ENCODE peak calls at places on chromosomes 11 and 22, in six cellular contexts. R, O, A, Y, J and D are unnamed samples.
A peak's percentile ranks its signal among the peaks of the same experiment; 100 is the strongest.

GRCh38 chr22:29907753-29908515 is 25.0 kb downstream of the MTMR3 start:
- DNase-seq in R (peak; percentile 76), O (peak; percentile 91), A (peak; percentile 92), Y (no peak), J (no peak), D (no peak)

GRCh38 chr11:6402561-6402981 is 12.3 kb downstream of the SMPD1 start:
- DNase-seq in R (no peak), O (peak; percentile 4), A (no peak), Y (no peak), J (no peak), D (peak; percentile 67)

GRCh38 chr11:27795955-27796861 is 96.0 kb upstream of the BDNF start:
- DNase-seq in R (peak; percentile 46), O (peak; percentile 27), A (peak; percentile 41), Y (no peak), J (no peak), D (no peak)

GRCh38 chr11:88292156-88292844 is 45.2 kb downstream of the CTSC start:
- DNase-seq in R (no peak), O (no peak), A (no peak), Y (no peak), J (no peak), D (no peak)

GRCh38 chr11:7585816-7586215 is 72.0 kb downstream of the PPFIBP2 start:
- DNase-seq in R (no peak), O (peak; percentile 23), A (no peak), Y (no peak), J (no peak), D (no peak)

GRCh38 chr11:87431386-87431785 is 393.7 kb downstream of the TMEM135 start:
- DNase-seq in R (no peak), O (no peak), A (no peak), Y (no peak), J (peak; percentile 75), D (no peak)

GRCh38 chr22:27115816-27116256 is 458.4 kb downstream of the MIAT start:
- DNase-seq in R (no peak), O (peak; percentile 75), A (peak; percentile 67), Y (no peak), J (no peak), D (no peak)

GRCh38 chr11:126971305-126971704 is 29.3 kb downstream of the KIRREL3 start:
- DNase-seq in R (no peak), O (no peak), A (no peak), Y (no peak), J (no peak), D (no peak)

GRCh38 chr22:28628766-28629165 is 50.9 kb downstream of the TTC28 start:
- DNase-seq in R (no peak), O (no peak), A (no peak), Y (no peak), J (no peak), D (no peak)

GRCh38 chr11:95299078-95299611 is 68.1 kb upstream of the SESN3 start:
- DNase-seq in R (no peak), O (peak; percentile 31), A (no peak), Y (no peak), J (no peak), D (no peak)

GRCh38 chr11:66242085-66242765 is 26.2 kb upstream of the RAB1B start:
- DNase-seq in R (no peak), O (no peak), A (no peak), Y (no peak), J (no peak), D (no peak)

GRCh38 chr11:66237867-66238266 is 30.6 kb upstream of the RAB1B start:
- DNase-seq in R (no peak), O (no peak), A (no peak), Y (no peak), J (no peak), D (no peak)

GRCh38 chr11:66240781-66241136 is 27.7 kb upstream of the RAB1B start:
- DNase-seq in R (no peak), O (no peak), A (no peak), Y (no peak), J (no peak), D (no peak)

GRCh38 chr11:66238786-66239413 is 29.5 kb upstream of the RAB1B start:
- DNase-seq in R (no peak), O (no peak), A (no peak), Y (no peak), J (no peak), D (no peak)

DNA sequence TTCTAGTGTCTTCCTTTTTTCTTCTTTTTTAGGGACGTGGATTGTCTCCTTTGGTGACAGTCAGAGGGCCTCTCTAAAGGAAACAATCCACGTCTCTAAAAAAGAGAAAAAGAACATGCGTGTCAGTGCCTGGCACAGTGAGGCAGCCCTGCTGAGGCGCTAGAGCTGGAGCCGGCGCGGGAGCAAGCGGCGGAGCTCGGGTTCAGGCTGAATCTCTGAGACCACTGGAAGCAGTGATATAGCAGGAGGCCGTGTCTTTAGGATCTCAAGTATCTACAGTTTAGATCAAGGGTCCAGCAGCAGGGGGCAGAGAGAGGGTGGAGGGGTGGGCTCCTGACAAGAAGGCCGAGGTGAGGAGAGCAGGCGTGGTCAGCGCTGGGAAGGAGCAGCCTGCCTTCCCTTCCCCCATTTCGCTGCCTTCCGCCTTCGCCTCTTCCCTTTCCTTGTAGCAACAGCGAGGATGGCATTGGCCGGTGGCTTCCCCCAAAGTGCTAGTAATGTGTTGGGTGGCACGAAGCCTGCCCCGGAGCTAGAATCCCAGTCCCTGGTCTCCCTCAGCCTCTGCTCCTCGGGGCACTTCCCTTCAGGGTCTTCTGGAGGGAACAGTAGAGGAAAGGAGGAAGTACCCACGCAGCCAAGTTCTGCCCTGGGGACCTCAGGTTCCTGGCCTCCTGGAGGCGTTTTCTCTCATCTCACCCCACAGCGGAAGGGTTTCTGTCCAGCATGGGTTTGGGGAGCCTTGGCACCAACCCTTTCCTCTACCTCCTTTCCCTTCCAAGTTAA is 28.2 kb upstream of the RAB1B start:
- DNase-seq in R (no peak), O (no peak), A (no peak), Y (no peak), J (no peak), D (no peak)
- H3K36me3 ChIP-seq in R (peaks cover 95% of the 10 kb centered on the region), O (peaks cover 76% of the 10 kb centered on the region), A (no peaks in the 10 kb centered on the region), Y (peaks cover 69% of the 10 kb centered on the region), J (peaks cover 94% of the 10 kb centered on the region), D (peaks cover 81% of the 10 kb centered on the region)

DNA sequence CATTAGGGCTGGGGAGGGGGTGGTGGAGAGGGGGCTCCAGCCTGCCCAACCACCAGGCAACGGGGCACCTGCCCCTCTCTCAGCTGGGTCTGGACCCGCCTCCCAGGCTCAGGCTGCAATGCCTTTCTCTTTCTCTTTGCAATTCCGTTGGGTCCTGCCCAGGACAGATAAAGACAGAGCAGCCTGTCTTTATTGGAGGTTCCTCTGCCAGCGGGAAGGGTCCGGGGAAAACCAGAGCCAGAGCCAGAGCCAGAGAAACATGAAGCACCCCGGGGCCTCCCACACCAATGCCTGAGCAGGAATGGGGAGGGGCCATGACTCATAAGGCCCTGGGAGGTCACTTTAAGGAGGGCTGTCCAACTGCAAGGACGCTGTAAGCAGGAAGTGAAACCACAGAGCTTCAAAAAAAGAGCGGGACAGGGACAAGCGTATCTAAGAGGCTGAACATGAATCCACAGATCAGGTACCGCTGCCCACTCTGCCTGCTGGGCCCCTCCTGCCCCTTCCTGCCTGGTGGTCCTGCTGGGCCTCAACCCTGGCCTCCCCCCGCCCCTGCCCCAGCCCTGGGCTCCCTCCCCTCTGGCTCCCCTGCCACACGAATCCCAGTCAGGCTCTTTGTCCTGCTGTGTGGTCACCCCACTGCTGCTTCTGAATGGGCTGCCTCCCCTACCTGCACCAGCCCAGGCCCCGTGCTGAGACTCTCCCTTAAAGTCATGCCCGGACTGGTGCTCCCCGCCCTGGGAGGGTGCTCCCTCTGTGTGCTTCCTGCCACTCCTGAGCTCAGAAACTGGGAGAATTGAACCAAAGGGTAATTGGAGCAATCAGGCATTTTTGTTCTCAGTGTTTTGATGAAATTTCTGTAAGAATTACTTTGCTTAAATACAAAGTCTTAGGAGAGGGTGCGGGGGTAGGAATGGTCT is at the start of gene APOBEC3B:
- DNase-seq in R (peak; percentile 93), O (peak; percentile 97), A (peak; percentile 95), Y (peak; percentile 92), J (peak; percentile 94), D (peak; percentile 51)
- H3K4me3 ChIP-seq in R (peak within 1 kb of the TSS; percentile 29), O (peak within 1 kb of the TSS; percentile 76), A (no peak within 1 kb of the TSS), Y (peak within 1 kb of the TSS; percentile 27), J (no peak within 1 kb of the TSS), D (peak within 1 kb of the TSS; percentile 40)

DNA sequence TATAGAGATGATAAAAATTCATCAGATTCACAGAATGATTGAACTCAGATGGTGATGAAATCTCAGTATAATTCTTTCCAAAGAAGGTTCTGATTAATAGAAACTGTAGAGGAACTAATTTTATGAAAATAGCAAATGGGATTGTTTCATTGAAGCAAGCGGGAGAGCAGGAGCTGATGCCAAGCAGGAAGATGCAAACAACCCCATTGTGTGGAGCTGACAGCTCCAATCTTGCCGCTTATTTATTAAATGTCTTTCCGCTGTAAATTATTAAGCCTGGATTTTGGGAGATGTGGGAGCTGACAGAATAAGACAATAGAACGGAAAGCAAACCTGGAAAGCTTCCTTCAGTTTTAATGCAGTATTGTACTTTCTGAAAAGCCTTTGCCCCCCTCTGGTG is 6.0 kb upstream of the TMEM218 start:
- DNase-seq in R (no peak), O (no peak), A (no peak), Y (no peak), J (no peak), D (no peak)
- H3K9me3 ChIP-seq in R (no peaks in the 10 kb centered on the region), O (no peaks in the 10 kb centered on the region), A (no peaks in the 10 kb centered on the region), Y (no peaks in the 10 kb centered on the region), J (no peaks in the 10 kb centered on the region), D (no peaks in the 10 kb centered on the region)

GRCh38 chr11:9479899-9480298 is 19.1 kb downstream of the ZNF143 start:
- DNase-seq in R (no peak), O (no peak), A (no peak), Y (no peak), J (no peak), D (no peak)
- H3K36me3 ChIP-seq in R (peaks cover 94% of the 10 kb centered on the region), O (peaks cover 43% of the 10 kb centered on the region), A (peaks cover 3% of the 10 kb centered on the region), Y (peaks cover 65% of the 10 kb centered on the region), J (peaks cover 85% of the 10 kb centered on the region), D (peaks cover 39% of the 10 kb centered on the region)

GRCh38 chr11:124760806-124761205 is 1.3 kb downstream of the ESAM start:
- DNase-seq in R (no peak), O (no peak), A (no peak), Y (no peak), J (peak; percentile 84), D (no peak)

GRCh38 chr11:124760205-124760652 is 1.9 kb downstream of the ESAM start:
- DNase-seq in R (no peak), O (peak; percentile 45), A (no peak), Y (peak; percentile 90), J (peak; percentile 70), D (no peak)

GRCh38 chr11:124762077-124762623 is at the start of gene ESAM:
- DNase-seq in R (peak; percentile 74), O (no peak), A (peak; percentile 62), Y (peak; percentile 92), J (peak; percentile 86), D (peak; percentile 43)

GRCh38 chr11:124762624-124763155 is 600 bp upstream of the ESAM start:
- DNase-seq in R (no peak), O (no peak), A (no peak), Y (peak; percentile 84), J (no peak), D (no peak)

GRCh38 chr11:124761301-124762021 is 629 bp downstream of the ESAM start:
- DNase-seq in R (no peak), O (no peak), A (no peak), Y (no peak), J (peak; percentile 45), D (no peak)
- H3K4me3 ChIP-seq in R (peak overlapping the region; percentile 66), O (no peak overlapping the region), A (peak overlapping the region; percentile 64), Y (peak overlapping the region; percentile 62), J (peak overlapping the region; percentile 54), D (peak overlapping the region; percentile 70)

GRCh38 chr22:44312766-44313165 is at the start of gene SHISAL1:
- DNase-seq in R (no peak), O (peak; percentile 53), A (no peak), Y (no peak), J (no peak), D (no peak)
- H3K9me3 ChIP-seq in R (no peaks in the 10 kb centered on the region), O (no peaks in the 10 kb centered on the region), A (no peaks in the 10 kb centered on the region), Y (no peaks in the 10 kb centered on the region), J (no peaks in the 10 kb centered on the region), D (no peaks in the 10 kb centered on the region)

GRCh38 chr22:20034143-20034542 is 13.2 kb downstream of the TANGO2 start:
- DNase-seq in R (no peak), O (no peak), A (no peak), Y (no peak), J (no peak), D (no peak)
- H3K36me3 ChIP-seq in R (peaks cover 61% of the 10 kb centered on the region), O (peaks cover 40% of the 10 kb centered on the region), A (no peaks in the 10 kb centered on the region), Y (peaks cover 14% of the 10 kb centered on the region), J (peaks cover 46% of the 10 kb centered on the region), D (peaks cover 14% of the 10 kb centered on the region)